ENCODE peak calls at places on chromosomes 4 and X, in four cellular contexts. G is tibial artery, F is adrenal gland, A is heart right ventricle. M is an unnamed sample.

GRCh38 chrX:7462110-7462509 is 314.2 kb upstream of the PUDP start:
- DNase-seq in G (no peak), F (no peak), A (no peak), M (no peak)

GRCh38 chr4:25792200-25792791 is 70.5 kb downstream of the SEL1L3 start:
- DNase-seq in G (no peak), F (peak; percentile 62), A (no peak), M (peak; percentile 14)

GRCh38 chr4:149264093-149264733 is 551.4 kb downstream of the IQCM start:
- DNase-seq in G (no peak), F (peak; percentile 52), A (peak; percentile 7), M (peak; percentile 5)

GRCh38 chr4:94076498-94076897 is 131.2 kb upstream of the SMARCAD1 start:
- DNase-seq in G (no peak), F (no peak), A (no peak), M (no peak)

GRCh38 chr4:8297691-8298485 is 28.3 kb downstream of the HTRA3 start:
- DNase-seq in G (peak; percentile 14), F (no peak), A (no peak), M (no peak)

GRCh38 chrX:12360389-12360788 is 222.1 kb downstream of the FRMPD4 start:
- DNase-seq in G (no peak), F (no peak), A (no peak), M (no peak)

GRCh38 chrX:55167124-55167523 is 53.0 kb upstream of the PAGE5 start:
- DNase-seq in G (no peak), F (no peak), A (no peak), M (peak; percentile 12)

GRCh38 chr4:184648220-184649025 is 824 bp downstream of the CASP3 start:
- DNase-seq in G (peak; percentile 64), F (peak; percentile 76), A (peak; percentile 76), M (peak; percentile 47)

GRCh38 chrX:95290455-95290854 is 1394.2 kb upstream of the DIAPH2 start:
- DNase-seq in G (no peak), F (no peak), A (no peak), M (no peak)

GRCh38 chr4:100257567-100257966 is 67.3 kb upstream of the DDIT4L start:
- DNase-seq in G (no peak), F (no peak), A (no peak), M (no peak)

GRCh38 chr4:68267433-68267944 is 22.0 kb upstream of the TMPRSS11B start:
- DNase-seq in G (no peak), F (no peak), A (no peak), M (no peak)

GRCh38 chr4:120064887-120065286 is 1.8 kb downstream of the MAD2L1 start:
- DNase-seq in G (no peak), F (no peak), A (no peak), M (no peak)
- H3K4me3 ChIP-seq in G (no peak overlapping the region), F (no peak overlapping the region), A (no peak overlapping the region), M (peak overlapping the region; percentile 80)

GRCh38 chrX:39821709-39822095 is 276.1 kb downstream of the BCOR start:
- DNase-seq in G (no peak), F (no peak), A (no peak), M (no peak)
- H3K4me3 ChIP-seq in G (peak overlapping the region; percentile 49), F (no peak overlapping the region), A (peak overlapping the region; percentile 34), M (no peak overlapping the region)

GRCh38 chr4:167550021-167550420 is 315.7 kb upstream of the SPOCK3 start:
- DNase-seq in G (no peak), F (no peak), A (no peak), M (no peak)

GRCh38 chr4:167541286-167541685 is 307.0 kb upstream of the SPOCK3 start:
- DNase-seq in G (no peak), F (no peak), A (no peak), M (no peak)

DNA sequence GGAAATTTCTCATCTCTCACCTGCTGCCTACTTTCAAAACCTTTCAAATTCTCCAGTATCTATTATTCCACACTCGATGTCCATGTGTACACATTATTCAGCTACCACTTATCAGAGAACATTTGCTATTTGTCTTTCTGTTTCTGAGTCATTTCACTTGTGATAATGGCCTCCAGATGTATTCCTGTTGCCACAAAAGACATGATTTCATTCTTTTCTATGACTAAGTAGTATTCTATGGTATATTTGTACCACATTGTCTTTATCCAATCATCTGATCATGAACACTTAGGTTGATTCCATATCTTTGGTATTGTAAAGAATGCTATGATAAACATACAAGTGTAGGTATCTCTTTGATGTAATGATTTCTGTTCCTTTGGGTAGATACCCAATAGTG is 310.1 kb upstream of the SPOCK3 start:
- DNase-seq in G (no peak), F (no peak), A (no peak), M (no peak)
- H3K4me3 ChIP-seq in G (no peak overlapping the region), F (no peak overlapping the region), A (no peak overlapping the region), M (no peak overlapping the region)

DNA sequence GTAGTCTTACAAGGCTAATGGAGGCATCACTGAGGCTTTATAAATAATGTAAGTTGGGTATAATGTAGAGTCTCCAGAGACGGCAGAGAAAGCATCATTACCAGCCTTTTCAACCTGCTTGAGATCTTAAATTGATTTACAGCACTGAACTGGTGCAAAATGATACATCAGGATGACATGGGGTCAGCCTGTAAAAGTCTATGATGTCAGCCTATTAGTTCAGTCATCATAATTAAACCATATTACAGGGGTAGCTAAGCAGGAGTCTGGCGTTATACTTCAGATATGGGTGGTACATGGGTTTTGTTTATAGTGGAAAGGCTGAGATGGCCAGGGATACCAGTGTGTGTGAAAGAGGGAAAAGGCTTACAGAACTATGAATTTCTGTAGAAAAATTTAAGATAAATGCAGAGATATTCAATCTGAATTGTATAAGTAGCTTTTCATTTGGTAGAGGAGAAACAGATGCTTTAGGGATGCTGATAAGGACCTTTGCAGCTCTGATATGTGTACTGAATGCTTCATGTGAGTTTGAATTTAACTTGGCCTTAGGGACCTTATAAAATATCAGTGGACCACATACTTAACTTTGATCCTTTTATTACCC is 2.7 kb downstream of the SMAD1 start:
- DNase-seq in G (no peak), F (no peak), A (no peak), M (no peak)
- H3K4me3 ChIP-seq in G (no peak overlapping the region), F (no peak overlapping the region), A (no peak overlapping the region), M (no peak overlapping the region)

GRCh38 chr4:170088686-170089085 is 1.1 kb downstream of the AADAT start:
- DNase-seq in G (no peak), F (no peak), A (no peak), M (no peak)

GRCh38 chr4:170089743-170090666 is at the start of gene AADAT:
- DNase-seq in G (peak; percentile 67), F (peak; percentile 73), A (peak; percentile 74), M (peak; percentile 79)

GRCh38 chr4:170090667-170091052 is 904 bp upstream of the AADAT start:
- DNase-seq in G (no peak), F (no peak), A (no peak), M (no peak)

GRCh38 chr4:170091069-170091696 is 1.4 kb upstream of the AADAT start:
- DNase-seq in G (no peak), F (no peak), A (no peak), M (no peak)

GRCh38 chr4:170089274-170089742 is 448 bp downstream of the AADAT start:
- DNase-seq in G (no peak), F (peak; percentile 7), A (peak; percentile 10), M (peak; percentile 23)
- H3K4me3 ChIP-seq in G (peak overlapping the region; percentile 55), F (no peak overlapping the region), A (peak overlapping the region; percentile 52), M (peak overlapping the region; percentile 54)

GRCh38 chr4:2416564-2417195 is 1.8 kb downstream of the ZFYVE28 start:
- DNase-seq in G (no peak), F (peak; percentile 66), A (no peak), M (peak; percentile 26)

GRCh38 chr4:2417765-2418651 is at the start of gene ZFYVE28:
- DNase-seq in G (no peak), F (peak; percentile 31), A (no peak), M (no peak)

GRCh38 chr4:2415213-2415612 is 3.2 kb downstream of the ZFYVE28 start:
- DNase-seq in G (no peak), F (no peak), A (no peak), M (no peak)

GRCh38 chr4:2417196-2417764 is 1.2 kb downstream of the ZFYVE28 start:
- DNase-seq in G (no peak), F (no peak), A (no peak), M (no peak)

GRCh38 chr4:2415881-2416563 is 2.4 kb downstream of the ZFYVE28 start:
- DNase-seq in G (no peak), F (no peak), A (no peak), M (no peak)
- H3K4me3 ChIP-seq in G (no peak overlapping the region), F (no peak overlapping the region), A (no peak overlapping the region), M (no peak overlapping the region)

DNA sequence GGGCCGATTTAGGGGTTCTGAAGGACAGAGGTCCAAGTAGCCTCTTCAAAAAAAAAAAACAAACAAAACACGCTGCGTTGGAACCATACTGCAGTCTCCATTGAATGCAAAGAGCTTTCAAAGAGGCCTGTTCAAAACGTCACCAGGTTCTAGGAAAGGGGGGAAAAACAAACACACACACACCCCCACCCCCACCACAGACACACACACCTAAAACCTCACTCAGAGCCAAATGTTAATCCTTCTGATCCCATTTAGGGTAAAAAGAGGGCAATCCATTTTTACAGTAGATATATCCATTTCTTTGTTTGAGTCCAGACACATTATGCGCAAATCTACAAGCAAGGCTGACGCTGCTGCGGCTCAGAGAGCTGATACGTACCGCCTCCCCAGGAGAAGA is 1.4 kb downstream of the NKRF start:
- DNase-seq in G (no peak), F (no peak), A (no peak), M (no peak)
- H3K4me3 ChIP-seq in G (peak overlapping the region; percentile 88), F (no peak overlapping the region), A (peak overlapping the region; percentile 65), M (peak overlapping the region; percentile 81)